ENCODE peak calls at places on chromosome 15, in four cellular contexts. R is iris pigment epithelial cell, V is activated gamma-delta T cell treated with Interleukin-2 at 50 U/mL for 16 hours, U is neural progenitor cell. W is an unnamed sample.

GRCh38 chr15:78242128-78242527 is 7.8 kb upstream of the ACSBG1 start:
- DNase-seq in R (no peak), V (no peak), U (peak), W (peak)

GRCh38 chr15:42138411-42138810 is 18.0 kb downstream of the PLA2G4F start:
- DNase-seq in V (no peak), R (no peak), U (no peak), W (no peak)

GRCh38 chr15:101258238-101259144 is 6.6 kb upstream of the CHSY1 start:
- DNase-seq in V (peak), R (peak), U (peak), W (peak)

GRCh38 chr15:49064281-49064653 is 18.0 kb upstream of the SECISBP2L start:
- DNase-seq in V (no peak), R (no peak), U (no peak), W (no peak)

GRCh38 chr15:99421172-99421656 is 144.6 kb upstream of the MEF2A start:
- DNase-seq in V (peak), U (peak), R (peak), W (no peak)

GRCh38 chr15:77181305-77182074 is 110.6 kb upstream of the TSPAN3 start:
- DNase-seq in R (no peak), U (no peak), V (no peak), W (no peak)

GRCh38 chr15:50109086-50109987 is 9.7 kb downstream of the ATP8B4 start:
- DNase-seq in V (no peak), R (peak), U (no peak), W (no peak)

GRCh38 chr15:60766391-60767128 is 287.6 kb upstream of the ICE2 start:
- DNase-seq in U (no peak), R (no peak), V (no peak), W (no peak)

GRCh38 chr15:70195808-70196304 is 98.1 kb upstream of the TLE3 start:
- DNase-seq in U (no peak), R (peak), V (no peak), W (peak)

GRCh38 chr15:48149858-48150257 is 28.2 kb downstream of the MYEF2 start:
- DNase-seq in R (peak), U (no peak), V (no peak), W (peak)

GRCh38 chr15:90389513-90389912 is 1.5 kb downstream of the IQGAP1 start:
- DNase-seq in U (no peak), R (no peak), V (no peak), W (no peak)

GRCh38 chr15:52208306-52208946 is 17.2 kb upstream of the GNB5 start:
- DNase-seq in V (peak), U (peak), R (peak), W (peak)

GRCh38 chr15:87707581-87708130 is 548.9 kb downstream of the NTRK3 start:
- DNase-seq in R (no peak), U (no peak), V (no peak), W (no peak)

GRCh38 chr15:34084086-34084485 is 17.6 kb downstream of the EMC7 start:
- DNase-seq in V (no peak), U (no peak), R (no peak), W (peak)

GRCh38 chr15:39260791-39261190 is 320.1 kb upstream of the THBS1 start:
- DNase-seq in R (no peak), V (no peak), U (no peak), W (no peak)

GRCh38 chr15:39573844-39574243 is 7.0 kb upstream of the THBS1 start:
- DNase-seq in V (no peak), U (no peak), R (no peak), W (no peak)

GRCh38 chr15:101470548-101471239 is 18.8 kb downstream of the PCSK6 start:
- DNase-seq in R (no peak), U (no peak), V (no peak), W (no peak)